ENCODE peak calls at places on chromosomes 16 and 17, in five cellular contexts. G, Y, B, A and O are unnamed samples.

GRCh38 chr16:10749680-10750035 is 6.0 kb downstream of the NUBP1 start:
- DNase-seq in B (no peak), Y (no peak), G (no peak), A (no peak), O (peak; percentile 13)

GRCh38 chr17:41429667-41430066 is 5.3 kb upstream of the KRT37 start:
- DNase-seq in B (no peak), A (no peak), Y (no peak), G (no peak), O (no peak)

GRCh38 chr16:89095401-89095974 is 1.8 kb downstream of the ACSF3 start:
- DNase-seq in Y (no peak), G (no peak), A (no peak), B (no peak), O (no peak)

GRCh38 chr17:48577946-48578615 is at the start of gene HOXB4:
- DNase-seq in Y (peak; percentile 76), G (peak; percentile 68), A (peak; percentile 87), B (peak; percentile 80), O (peak; percentile 56)

GRCh38 chr17:67499673-67500072 is 122.6 kb downstream of the PITPNC1 start:
- DNase-seq in A (no peak), G (no peak), B (no peak), Y (no peak), O (no peak)

GRCh38 chr16:62548095-62548494 is 511.9 kb upstream of the CDH8 start:
- DNase-seq in Y (no peak), B (no peak), A (no peak), G (no peak), O (no peak)

GRCh38 chr17:74430706-74431567 is 951 bp upstream of the GPRC5C start:
- DNase-seq in G (peak; percentile 84), Y (no peak), B (peak; percentile 90), A (peak; percentile 84), O (no peak)

GRCh38 chr16:56700195-56700594 is 17.9 kb downstream of the MT1X start:
- DNase-seq in G (no peak), B (no peak), Y (no peak), A (no peak), O (no peak)

GRCh38 chr16:80231118-80231515 is 309.7 kb upstream of the DYNLRB2 start:
- DNase-seq in A (no peak), B (no peak), Y (no peak), G (no peak), O (no peak)